ENCODE peak calls at places on chromosome 22, in five cellular contexts. One of them, this sample, is unnamed. For H3K4me1 and H3K36me3, the result is how much of the 10 kb centered on the place peaks cover.

GRCh38 chr22:24995649-24996180 is 43.2 kb downstream of the KIAA1671 start:
- DNase-seq in transverse colon: no peak
- DNase-seq in sigmoid colon: no peak
- DNase-seq in lung: no peak
- DNase-seq in ovary: no peak
- DNase-seq in this sample: no peak

GRCh38 chr22:36385491-36386350 is 2.0 kb downstream of the MYH9 start:
- DNase-seq in transverse colon: peak
- DNase-seq in ovary: no peak
- DNase-seq in lung: peak
- DNase-seq in sigmoid colon: peak
- DNase-seq in this sample: peak

GRCh38 chr22:30781271-30781875 is 86.7 kb downstream of the OSBP2 start:
- DNase-seq in sigmoid colon: no peak
- DNase-seq in transverse colon: no peak
- DNase-seq in ovary: no peak
- DNase-seq in lung: no peak
- DNase-seq in this sample: no peak

GRCh38 chr22:40476341-40476740 is 105.9 kb downstream of the SGSM3 start:
- DNase-seq in sigmoid colon: no peak
- DNase-seq in lung: no peak
- DNase-seq in transverse colon: no peak
- DNase-seq in ovary: no peak
- DNase-seq in this sample: no peak

GRCh38 chr22:36409911-36410756 is 22.4 kb upstream of the MYH9 start:
- DNase-seq in ovary: peak
- DNase-seq in transverse colon: peak
- DNase-seq in sigmoid colon: peak
- DNase-seq in lung: peak
- DNase-seq in this sample: peak

GRCh38 chr22:26259510-26259909 is 90.2 kb downstream of the SEZ6L start:
- DNase-seq in transverse colon: no peak
- DNase-seq in ovary: no peak
- DNase-seq in sigmoid colon: no peak
- DNase-seq in lung: no peak
- DNase-seq in this sample: no peak

GRCh38 chr22:45064313-45065268 is 54.8 kb upstream of the PHF21B start:
- DNase-seq in transverse colon: no peak
- DNase-seq in ovary: no peak
- DNase-seq in sigmoid colon: no peak
- DNase-seq in lung: no peak
- DNase-seq in this sample: no peak

GRCh38 chr22:17540481-17540880 is 22.8 kb upstream of the SLC25A18 start:
- DNase-seq in sigmoid colon: no peak
- DNase-seq in ovary: no peak
- DNase-seq in transverse colon: no peak
- DNase-seq in lung: no peak
- DNase-seq in this sample: no peak

GRCh38 chr22:25702046-25702445 is 39.9 kb upstream of the MYO18B start:
- DNase-seq in sigmoid colon: no peak
- DNase-seq in transverse colon: no peak
- DNase-seq in lung: no peak
- DNase-seq in ovary: no peak
- DNase-seq in this sample: no peak

GRCh38 chr22:44929348-44930015 is 80.3 kb downstream of the PHF21B start:
- DNase-seq in lung: no peak
- DNase-seq in ovary: no peak
- DNase-seq in sigmoid colon: no peak
- DNase-seq in transverse colon: no peak
- DNase-seq in this sample: no peak

GRCh38 chr22:45472426-45472825 is 30.3 kb upstream of the FBLN1 start:
- DNase-seq in transverse colon: no peak
- DNase-seq in ovary: no peak
- DNase-seq in sigmoid colon: no peak
- DNase-seq in lung: no peak
- DNase-seq in this sample: no peak

GRCh38 chr22:26631282-26631681 is 9.5 kb downstream of the CRYBA4 start:
- DNase-seq in transverse colon: no peak
- DNase-seq in ovary: no peak
- DNase-seq in lung: no peak
- DNase-seq in sigmoid colon: no peak
- DNase-seq in this sample: no peak

GRCh38 chr22:21587803-21588611 is 20.5 kb downstream of the UBE2L3 start:
- DNase-seq in transverse colon: peak
- DNase-seq in sigmoid colon: no peak
- DNase-seq in ovary: no peak
- DNase-seq in lung: no peak
- DNase-seq in this sample: no peak

GRCh38 chr22:21590809-21591641 is 23.5 kb downstream of the UBE2L3 start:
- DNase-seq in sigmoid colon: no peak
- DNase-seq in transverse colon: no peak
- DNase-seq in ovary: no peak
- DNase-seq in lung: no peak
- DNase-seq in this sample: no peak

GRCh38 chr22:21592422-21592821 is 24.9 kb downstream of the UBE2L3 start:
- DNase-seq in ovary: no peak
- DNase-seq in transverse colon: no peak
- DNase-seq in lung: no peak
- DNase-seq in sigmoid colon: no peak
- DNase-seq in this sample: no peak

GRCh38 chr22:21591695-21592094 is 24.2 kb downstream of the UBE2L3 start:
- DNase-seq in ovary: no peak
- DNase-seq in sigmoid colon: no peak
- DNase-seq in lung: peak
- DNase-seq in transverse colon: no peak
- DNase-seq in this sample: no peak

GRCh38 chr22:21589415-21589814 is 21.9 kb downstream of the UBE2L3 start:
- DNase-seq in transverse colon: no peak
- DNase-seq in sigmoid colon: no peak
- DNase-seq in ovary: no peak
- DNase-seq in lung: no peak
- DNase-seq in this sample: no peak
- H3K4me1 ChIP-seq in transverse colon: under half
- H3K4me1 ChIP-seq in sigmoid colon: under half
- H3K4me1 ChIP-seq in ovary: under half
- H3K4me1 ChIP-seq in lung: under half
- H3K4me1 ChIP-seq in this sample: under half

GRCh38 chr22:49810363-49811013 is 17.2 kb downstream of the BRD1 start:
- DNase-seq in transverse colon: no peak
- DNase-seq in sigmoid colon: peak
- DNase-seq in ovary: no peak
- DNase-seq in lung: no peak
- DNase-seq in this sample: no peak
- H3K36me3 ChIP-seq in transverse colon: under half
- H3K36me3 ChIP-seq in sigmoid colon: under half
- H3K36me3 ChIP-seq in ovary: under half
- H3K36me3 ChIP-seq in lung: under half
- H3K36me3 ChIP-seq in this sample: under half

DNA sequence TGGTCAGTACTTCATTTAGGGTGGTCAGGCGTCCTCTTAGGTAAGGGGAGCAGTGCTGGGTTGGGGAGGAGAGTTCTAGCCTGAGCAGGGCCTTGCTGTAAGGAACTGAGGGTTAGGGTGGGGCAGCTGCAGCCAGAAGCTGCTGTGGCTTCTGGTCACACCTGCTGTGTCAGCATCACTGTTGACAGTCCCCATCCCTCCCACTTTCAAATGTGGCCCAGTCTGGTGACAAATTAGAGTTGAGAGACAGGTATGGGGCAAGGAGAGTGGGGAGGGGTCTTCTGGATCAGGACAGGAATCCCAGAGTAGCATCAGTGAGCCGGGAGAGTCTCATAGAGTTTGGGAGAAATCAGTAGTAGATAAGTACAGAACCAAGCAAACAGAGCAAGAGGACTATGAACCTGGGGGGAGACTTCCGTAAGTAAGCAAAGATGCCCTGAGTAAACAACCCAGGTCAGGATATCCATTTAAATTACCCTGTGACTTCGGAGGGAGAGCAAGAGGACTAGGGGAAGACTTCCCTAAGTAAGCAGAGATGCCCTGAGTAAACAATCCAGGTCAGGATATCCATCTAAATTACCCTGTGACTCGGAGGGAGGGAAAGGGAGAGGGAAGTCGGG is 53.7 kb downstream of the PPP6R2 start:
- DNase-seq in ovary: no peak
- DNase-seq in lung: no peak
- DNase-seq in transverse colon: no peak
- DNase-seq in sigmoid colon: no peak
- DNase-seq in this sample: no peak
- H3K27ac ChIP-seq in ovary: no peak
- H3K27ac ChIP-seq in lung: no peak
- H3K27ac ChIP-seq in transverse colon: peak
- H3K27ac ChIP-seq in sigmoid colon: no peak
- H3K27ac ChIP-seq in this sample: no peak

DNA sequence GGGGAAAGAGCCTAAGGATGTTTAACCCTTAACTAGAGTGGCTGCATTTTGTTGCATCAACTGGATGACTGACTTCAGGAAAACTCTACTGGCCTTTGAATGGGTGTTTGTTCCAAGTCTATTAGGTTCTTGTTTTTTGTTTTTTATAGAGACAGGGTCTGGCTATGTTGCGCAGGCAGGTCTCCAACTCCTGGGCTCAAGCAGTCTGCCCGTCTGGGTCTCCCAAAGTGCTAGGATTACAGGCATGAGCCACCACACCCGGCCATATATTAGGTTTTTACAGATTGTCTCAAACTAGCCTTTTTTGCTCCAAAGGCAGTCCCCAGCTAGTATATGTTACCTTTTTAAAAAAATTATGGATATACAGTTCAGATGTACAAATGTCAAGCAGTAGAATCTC is 1.1 kb downstream of the SMARCB1 start:
- DNase-seq in transverse colon: no peak
- DNase-seq in lung: no peak
- DNase-seq in sigmoid colon: no peak
- DNase-seq in ovary: no peak
- DNase-seq in this sample: no peak
- H3K4me1 ChIP-seq in transverse colon: under half
- H3K4me1 ChIP-seq in lung: under half
- H3K4me1 ChIP-seq in sigmoid colon: under half
- H3K4me1 ChIP-seq in ovary: under half
- H3K4me1 ChIP-seq in this sample: under half

GRCh38 chr22:38233427-38233826 is 31.6 kb downstream of the MAFF start:
- DNase-seq in ovary: no peak
- DNase-seq in lung: no peak
- DNase-seq in transverse colon: no peak
- DNase-seq in sigmoid colon: no peak
- DNase-seq in this sample: no peak
- H3K36me3 ChIP-seq in ovary: under half
- H3K36me3 ChIP-seq in lung: under half
- H3K36me3 ChIP-seq in transverse colon: under half
- H3K36me3 ChIP-seq in sigmoid colon: under half
- H3K36me3 ChIP-seq in this sample: half or more

GRCh38 chr22:35253946-35254345 is 3.3 kb upstream of the HMGXB4 start:
- DNase-seq in lung: no peak
- DNase-seq in transverse colon: no peak
- DNase-seq in sigmoid colon: no peak
- DNase-seq in ovary: no peak
- DNase-seq in this sample: no peak

GRCh38 chr22:35257321-35258143 is at the start of gene HMGXB4:
- DNase-seq in transverse colon: peak
- DNase-seq in lung: peak
- DNase-seq in sigmoid colon: peak
- DNase-seq in ovary: peak
- DNase-seq in this sample: peak

GRCh38 chr22:35258144-35258988 is 1.1 kb downstream of the HMGXB4 start:
- DNase-seq in lung: no peak
- DNase-seq in transverse colon: peak
- DNase-seq in sigmoid colon: no peak
- DNase-seq in ovary: no peak
- DNase-seq in this sample: no peak

GRCh38 chr22:35257002-35257320 is 332 bp upstream of the HMGXB4 start:
- DNase-seq in ovary: no peak
- DNase-seq in lung: no peak
- DNase-seq in transverse colon: no peak
- DNase-seq in sigmoid colon: no peak
- DNase-seq in this sample: no peak
- H3K27ac ChIP-seq in ovary: no peak
- H3K27ac ChIP-seq in lung: no peak
- H3K27ac ChIP-seq in transverse colon: peak
- H3K27ac ChIP-seq in sigmoid colon: peak
- H3K27ac ChIP-seq in this sample: peak

DNA sequence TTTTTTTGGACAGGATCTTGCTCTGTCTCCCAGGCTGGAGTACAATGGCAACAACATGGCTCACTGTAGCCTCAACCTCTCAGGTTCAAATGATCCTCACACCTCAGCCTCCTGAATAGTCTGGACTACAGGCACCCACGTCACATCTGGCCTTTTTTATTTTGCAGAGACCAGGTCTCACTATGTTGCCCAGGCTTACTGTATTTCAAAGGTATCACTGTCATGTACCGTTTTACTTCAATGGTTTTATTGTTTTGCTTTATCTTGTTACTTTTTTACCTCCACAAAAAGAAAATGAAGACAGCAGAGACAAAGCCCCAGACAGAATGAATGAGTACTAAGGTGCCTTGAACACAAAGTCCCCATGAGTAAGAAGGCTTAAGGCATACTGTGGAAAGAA is 5.1 kb downstream of the TCF20 start:
- DNase-seq in lung: no peak
- DNase-seq in transverse colon: no peak
- DNase-seq in sigmoid colon: no peak
- DNase-seq in ovary: no peak
- DNase-seq in this sample: no peak
- H3K4me1 ChIP-seq in lung: under half
- H3K4me1 ChIP-seq in transverse colon: under half
- H3K4me1 ChIP-seq in sigmoid colon: under half
- H3K4me1 ChIP-seq in ovary: under half
- H3K4me1 ChIP-seq in this sample: under half

DNA sequence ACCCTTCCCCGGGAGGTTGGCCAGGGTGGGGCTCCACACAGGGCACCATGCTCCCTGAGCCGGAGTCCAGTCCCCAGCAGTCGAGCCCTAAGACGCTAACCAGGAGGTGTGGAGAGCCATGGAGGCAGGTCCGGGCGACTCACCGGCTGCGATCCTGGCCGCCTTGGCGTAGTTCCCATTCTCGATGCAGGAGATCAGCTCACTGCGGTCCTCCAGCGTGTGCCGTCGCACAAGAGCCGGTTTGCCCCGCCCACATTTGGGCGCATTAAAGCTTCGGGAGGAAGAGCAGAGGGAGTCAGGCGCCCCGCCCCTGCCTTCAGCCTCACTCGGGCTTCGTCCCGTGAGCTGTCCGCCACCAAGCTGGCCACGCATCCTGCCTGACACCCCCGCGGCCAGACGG is 50.8 kb downstream of the BRD1 start:
- DNase-seq in lung: no peak
- DNase-seq in transverse colon: no peak
- DNase-seq in ovary: no peak
- DNase-seq in sigmoid colon: no peak
- DNase-seq in this sample: no peak
- H3K36me3 ChIP-seq in lung: under half
- H3K36me3 ChIP-seq in transverse colon: under half
- H3K36me3 ChIP-seq in ovary: under half
- H3K36me3 ChIP-seq in sigmoid colon: half or more
- H3K36me3 ChIP-seq in this sample: under half

GRCh38 chr22:47718337-47718736 is 955.9 kb downstream of the TBC1D22A start:
- DNase-seq in lung: no peak
- DNase-seq in sigmoid colon: no peak
- DNase-seq in ovary: no peak
- DNase-seq in transverse colon: no peak
- DNase-seq in this sample: no peak
- H3K27ac ChIP-seq in lung: no peak
- H3K27ac ChIP-seq in sigmoid colon: no peak
- H3K27ac ChIP-seq in ovary: no peak
- H3K27ac ChIP-seq in transverse colon: no peak
- H3K27ac ChIP-seq in this sample: no peak